ENCODE peak calls at places on chromosomes 12 and 14, in six cellular contexts. X is BE2C, T is Caco-2, H is breast epithelium, Q is upper lobe of right lung, K is K562. Z is an unnamed sample.

GRCh38 chr12:67698711-67699603 is 50.4 kb downstream of the DYRK2 start:
- DNase-seq in T (no peak), Q (no peak), H (no peak), X (no peak), K (no peak), Z (peak; percentile 30)

GRCh38 chr14:103546651-103547454 is 15.6 kb downstream of the BAG5 start:
- DNase-seq in T (peak; percentile 85), K (peak; percentile 75), H (peak; percentile 78), Q (peak; percentile 88), X (peak; percentile 78), Z (peak; percentile 69)

GRCh38 chr12:105555556-105555973 is 225.1 kb downstream of the C12orf75 start:
- DNase-seq in T (no peak), K (no peak), X (no peak), H (no peak), Q (no peak), Z (no peak)

GRCh38 chr12:74111688-74112360 is 425.8 kb upstream of the ATXN7L3B start:
- DNase-seq in H (no peak), T (peak; percentile 62), K (peak; percentile 67), Q (peak; percentile 34), X (no peak), Z (no peak)

GRCh38 chr12:120388711-120389431 is 19.9 kb upstream of the MSI1 start:
- DNase-seq in T (no peak), X (no peak), K (no peak), H (no peak), Q (no peak), Z (peak; percentile 79)

GRCh38 chr12:82912406-82912805 is 225.7 kb downstream of the TMTC2 start:
- DNase-seq in K (no peak), H (no peak), Q (no peak), T (no peak), X (no peak), Z (peak; percentile 74)

GRCh38 chr12:63753743-63754142 is 26.0 kb upstream of the RXYLT1 start:
- DNase-seq in X (no peak), T (peak; percentile 4), K (peak; percentile 4), H (no peak), Q (no peak), Z (no peak)

GRCh38 chr12:44497044-44497443 is 379.1 kb downstream of the NELL2 start:
- DNase-seq in T (peak; percentile 30), X (no peak), H (no peak), Q (no peak), K (no peak), Z (peak; percentile 13)

GRCh38 chr14:98896476-98896875 is 375.5 kb downstream of the BCL11B start:
- DNase-seq in X (no peak), K (no peak), Q (no peak), T (no peak), H (no peak), Z (no peak)

GRCh38 chr12:1594295-1595025 is at the start of gene FBXL14:
- DNase-seq in H (peak; percentile 81), T (peak; percentile 99), K (peak; percentile 91), Q (peak; percentile 96), X (peak; percentile 96), Z (peak; percentile 95)

GRCh38 chr12:79659961-79660431 is 30.8 kb downstream of the PAWR start:
- DNase-seq in H (no peak), Q (no peak), X (no peak), T (no peak), K (no peak), Z (no peak)

GRCh38 chr14:85412756-85413155 is 117.2 kb upstream of the FLRT2 start:
- DNase-seq in T (no peak), H (no peak), X (no peak), Q (no peak), K (no peak), Z (no peak)

GRCh38 chr14:54503476-54503875 is 6.2 kb upstream of the CGRRF1 start:
- DNase-seq in X (no peak), T (peak; percentile 38), H (no peak), K (peak; percentile 40), Q (no peak), Z (peak; percentile 65)

GRCh38 chr14:79467837-79468236 is 743.5 kb downstream of the DIO2 start:
- DNase-seq in H (no peak), K (no peak), T (peak; percentile 16), X (no peak), Q (no peak), Z (peak; percentile 6)

GRCh38 chr12:3453947-3454675 is 36.9 kb upstream of the PRMT8 start:
- DNase-seq in K (no peak), Q (no peak), T (no peak), H (no peak), X (no peak), Z (peak; percentile 41)

GRCh38 chr14:102071283-102071998 is 15.4 kb downstream of the HSP90AA1 start:
- DNase-seq in H (no peak), Q (no peak), X (no peak), T (no peak), K (no peak), Z (peak; percentile 76)

GRCh38 chr12:117854339-117855012 is 114.3 kb downstream of the KSR2 start:
- DNase-seq in X (peak; percentile 75), K (peak; percentile 76), Q (no peak), H (no peak), T (peak; percentile 71), Z (peak; percentile 63)

GRCh38 chr12:69196302-69197288 is 42.8 kb upstream of the CPSF6 start:
- DNase-seq in K (peak; percentile 34), X (no peak), T (peak; percentile 4), Q (no peak), H (no peak), Z (no peak)

GRCh38 chr12:64459388-64460024 is 7.6 kb downstream of the TBK1 start:
- DNase-seq in T (no peak), H (no peak), X (no peak), Q (no peak), K (peak; percentile 16), Z (no peak)

GRCh38 chr14:92897922-92898599 is 24.9 kb upstream of the CHGA start:
- DNase-seq in T (no peak), X (no peak), Q (no peak), H (no peak), K (no peak), Z (peak; percentile 3)

GRCh38 chr14:38870437-38870836 is 232.6 kb downstream of the SEC23A start:
- DNase-seq in K (no peak), H (no peak), X (no peak), Q (no peak), T (no peak), Z (no peak)

GRCh38 chr14:105474478-105475268 is at the start of gene CRIP2:
- DNase-seq in K (peak; percentile 29), X (peak; percentile 80), H (no peak), T (peak; percentile 76), Q (no peak), Z (peak; percentile 89)

GRCh38 chr12:117805865-117806264 is 162.9 kb downstream of the KSR2 start:
- DNase-seq in Q (no peak), T (no peak), X (no peak), K (no peak), H (no peak), Z (no peak)

GRCh38 chr12:131738196-131738595 is 27.3 kb downstream of the SFSWAP start:
- DNase-seq in K (no peak), T (no peak), H (no peak), Q (no peak), X (no peak), Z (no peak)

DNA sequence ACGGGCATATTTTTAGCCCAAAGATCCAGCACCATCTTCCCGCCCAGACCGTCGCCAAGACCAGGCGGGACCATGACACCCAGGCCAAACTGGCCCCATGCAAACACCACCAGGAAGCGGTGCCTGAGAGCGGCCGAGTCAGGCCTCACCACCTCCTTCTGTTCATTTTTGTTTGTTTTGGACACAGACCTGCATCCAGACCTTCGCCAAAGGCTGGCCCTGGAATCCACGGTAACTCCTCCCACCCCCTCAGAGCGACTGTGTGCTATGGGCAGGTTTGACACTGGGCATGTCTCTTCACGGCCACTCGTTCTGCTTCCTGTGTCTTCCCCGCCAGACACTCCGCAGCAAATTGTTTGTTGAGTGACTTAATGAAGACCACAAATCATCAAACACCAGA is 47.2 kb downstream of the NCOR2 start:
- DNase-seq in X (no peak), K (no peak), T (no peak), Q (peak; percentile 84), H (peak; percentile 86), Z (peak; percentile 83)
- H3K4me1 ChIP-seq in X (peaks cover 20% of the 10 kb centered on the region), K (peaks cover 14% of the 10 kb centered on the region), T (no peaks in the 10 kb centered on the region), Q (peaks cover 60% of the 10 kb centered on the region), H (peaks cover 39% of the 10 kb centered on the region), Z (peaks cover 47% of the 10 kb centered on the region)

DNA sequence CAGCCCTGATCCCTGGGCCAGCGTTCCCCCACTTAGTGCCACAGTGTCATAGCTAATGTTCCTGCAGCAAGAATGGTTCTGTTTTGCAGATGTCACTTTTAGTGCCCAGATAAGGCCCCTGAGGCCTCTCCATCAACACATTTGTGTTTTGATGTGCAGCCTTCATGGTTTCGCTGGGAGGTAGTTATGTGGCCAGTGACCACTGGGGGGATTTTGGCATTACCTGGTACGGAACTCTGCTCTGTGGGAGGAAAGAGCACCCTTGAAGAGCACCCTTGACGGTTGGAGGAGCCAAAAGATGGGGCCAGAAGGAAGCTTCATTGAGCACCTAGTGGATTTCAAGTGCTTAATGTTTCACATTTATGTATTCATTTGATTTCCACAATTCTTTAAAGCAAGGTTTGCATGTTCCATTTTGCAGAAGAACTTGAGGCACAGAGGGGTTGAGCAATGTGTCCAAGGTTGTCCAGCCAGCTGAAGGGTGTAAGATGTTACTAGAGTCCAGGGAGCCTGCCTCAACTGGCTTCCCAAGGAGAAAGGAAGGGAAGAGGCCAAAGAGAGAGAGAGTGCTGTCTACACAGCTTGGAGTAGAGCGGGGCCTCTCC is 13.0 kb downstream of the SERPINA11 start:
- DNase-seq in H (no peak), X (no peak), Q (no peak), K (no peak), T (no peak), Z (no peak)
- TF ChIP-seq CTCF in H (no peak), X (peak; percentile 2), Q (no peak), K (no peak), T (no peak), Z (no peak)

GRCh38 chr14:77088645-77089044 is 9.4 kb upstream of the CIPC start:
- DNase-seq in H (no peak), T (no peak), K (no peak), X (no peak), Q (no peak), Z (no peak)

GRCh38 chr14:77088219-77088618 is 9.8 kb upstream of the CIPC start:
- DNase-seq in X (no peak), Q (no peak), H (peak; percentile 88), T (peak; percentile 80), K (no peak), Z (no peak)

GRCh38 chr14:77086951-77087350 is 11.1 kb upstream of the CIPC start:
- DNase-seq in X (no peak), K (no peak), T (no peak), H (no peak), Q (no peak), Z (peak; percentile 26)

GRCh38 chr14:77086017-77086727 is 11.9 kb upstream of the CIPC start:
- DNase-seq in T (peak; percentile 66), Q (no peak), K (no peak), X (no peak), H (no peak), Z (peak; percentile 46)

DNA sequence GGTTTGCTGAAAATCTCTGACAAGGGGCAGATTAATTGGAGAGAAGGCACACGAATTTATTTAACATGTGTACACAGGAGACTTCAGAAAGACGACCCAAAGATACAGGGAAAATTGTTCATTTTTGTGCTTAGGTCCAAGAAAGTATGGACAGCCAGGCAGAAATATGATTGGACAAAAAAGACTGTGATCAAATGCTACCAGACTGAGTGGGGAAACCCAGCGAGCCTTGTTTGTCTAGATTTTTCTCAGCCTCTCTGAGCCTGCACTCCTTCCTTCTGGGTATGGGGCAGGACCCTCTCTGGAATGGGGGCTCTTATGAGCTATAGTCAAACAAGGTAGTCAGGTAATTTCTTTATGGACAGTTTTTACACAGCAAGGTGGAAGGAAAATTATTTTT is 10.4 kb upstream of the CIPC start:
- DNase-seq in K (no peak), X (no peak), H (no peak), T (no peak), Q (no peak), Z (no peak)
- H3K4me3 ChIP-seq in K (no peak overlapping the region), X (no peak overlapping the region), H (no peak overlapping the region), T (no peak overlapping the region), Q (no peak overlapping the region), Z (no peak overlapping the region)

GRCh38 chr12:49762468-49762847 is 21.1 kb downstream of the TMBIM6 start:
- DNase-seq in H (no peak), X (no peak), T (no peak), Q (no peak), K (no peak), Z (no peak)
- H3K4me1 ChIP-seq in H (no peaks in the 10 kb centered on the region), X (no peaks in the 10 kb centered on the region), T (no peaks in the 10 kb centered on the region), Q (peaks cover 10% of the 10 kb centered on the region), K (no peaks in the 10 kb centered on the region), Z (peaks cover under 1% of the 10 kb centered on the region)

Z was measured in cardiac muscle cell.